ENCODE peak calls at places on chromosomes 4 and X, in eight cellular contexts. K is AG09309, S is heart right ventricle, O is Caco-2, P is ovary, J is choroid plexus epithelial cell, Q is tibial nerve, G is astrocyte of the spinal cord. V is an unnamed sample.

GRCh38 chrX:69046996-69047490 is 118.2 kb downstream of the PJA1 start:
- DNase-seq in K (no peak), S (no peak), O (no peak), P (no peak), J (no peak), Q (no peak), G (no peak), V (no peak)

GRCh38 chrX:135463937-135464336 is 42.2 kb downstream of the SMIM10L2A start:
- DNase-seq in K (no peak), S (no peak), O (no peak), P (no peak), J (peak; percentile 28), Q (no peak), G (no peak), V (peak; percentile 12)

GRCh38 chr4:18917689-18918088 is 896.1 kb upstream of the LCORL start:
- DNase-seq in K (no peak), S (no peak), O (no peak), P (no peak), J (peak; percentile 61), Q (no peak), G (peak; percentile 22), V (peak; percentile 7)

GRCh38 chr4:76420311-76420710 is 630 bp downstream of the CCDC158 start:
- DNase-seq in K (no peak), S (no peak), O (no peak), P (no peak), J (no peak), Q (no peak), G (no peak), V (no peak)

GRCh38 chr4:36872679-36873078 is 371.9 kb upstream of the NWD2 start:
- DNase-seq in K (no peak), S (no peak), O (no peak), P (no peak), J (no peak), Q (no peak), G (no peak), V (no peak)

GRCh38 chrX:23673108-23673507 is 5.8 kb downstream of the PRDX4 start:
- DNase-seq in K (no peak), S (no peak), O (no peak), P (no peak), J (peak; percentile 7), Q (no peak), G (no peak), V (no peak)

GRCh38 chr4:147447820-147448219 is 33.1 kb upstream of the EDNRA start:
- DNase-seq in K (no peak), S (no peak), O (no peak), P (no peak), J (peak; percentile 13), Q (no peak), G (peak; percentile 41), V (no peak)

GRCh38 chr4:145619639-145619996 is 433 bp downstream of the MMAA start:
- DNase-seq in K (peak; percentile 5), S (peak; percentile 21), O (no peak), P (peak; percentile 47), J (peak; percentile 50), Q (no peak), G (no peak), V (peak; percentile 63)

GRCh38 chr4:92885632-92886031 is 581.9 kb downstream of the GRID2 start:
- DNase-seq in K (no peak), S (no peak), O (no peak), P (no peak), J (no peak), Q (no peak), G (no peak), V (no peak)

GRCh38 chr4:186204103-186204559 is 12.8 kb downstream of the CYP4V2 start:
- DNase-seq in K (no peak), S (no peak), O (peak; percentile 85), P (no peak), J (peak; percentile 74), Q (no peak), G (no peak), V (peak; percentile 84)

GRCh38 chr4:8185280-8185679 is 13.8 kb upstream of the SH3TC1 start:
- DNase-seq in K (peak; percentile 80), S (no peak), O (no peak), P (no peak), J (peak; percentile 98), Q (peak; percentile 64), G (peak; percentile 93), V (peak; percentile 64)

GRCh38 chrX:85244411-85245210 is 820 bp downstream of the ZNF711 start:
- DNase-seq in K (no peak), S (no peak), O (peak; percentile 26), P (peak; percentile 27), J (peak; percentile 39), Q (no peak), G (peak; percentile 29), V (no peak)

GRCh38 chrX:34559325-34559724 is 97.8 kb downstream of the TMEM47 start:
- DNase-seq in K (no peak), S (no peak), O (no peak), P (no peak), J (peak; percentile 50), Q (no peak), G (peak; percentile 7), V (no peak)

GRCh38 chr4:154560824-154561231 is 2.0 kb upstream of the FGB start:
- DNase-seq in K (peak; percentile 17), S (no peak), O (no peak), P (no peak), J (peak; percentile 88), Q (no peak), G (peak; percentile 53), V (peak; percentile 28)

GRCh38 chrX:93985621-93986020 is 311.6 kb downstream of the FAM133A start:
- DNase-seq in K (no peak), S (no peak), O (no peak), P (no peak), J (no peak), Q (no peak), G (no peak), V (peak; percentile 0)

GRCh38 chr4:105631818-105632400 is 76.6 kb downstream of the INTS12 start:
- DNase-seq in K (no peak), S (no peak), O (no peak), P (no peak), J (no peak), Q (no peak), G (no peak), V (no peak)

GRCh38 chr4:79842162-79842561 is 230.9 kb downstream of the ANTXR2 start:
- DNase-seq in K (no peak), S (no peak), O (no peak), P (no peak), J (no peak), Q (no peak), G (no peak), V (no peak)

GRCh38 chr4:112061418-112061817 is 83.8 kb upstream of the FAM241A start:
- DNase-seq in K (no peak), S (no peak), O (no peak), P (no peak), J (no peak), Q (no peak), G (no peak), V (no peak)

GRCh38 chr4:65917486-65917885 is 247.2 kb upstream of the EPHA5 start:
- DNase-seq in K (peak; percentile 7), S (no peak), O (no peak), P (no peak), J (peak; percentile 54), Q (no peak), G (peak; percentile 64), V (no peak)

GRCh38 chr4:88533088-88533790 is 9.7 kb upstream of the PYURF start:
- DNase-seq in K (peak; percentile 39), S (no peak), O (no peak), P (no peak), J (peak; percentile 39), Q (no peak), G (peak; percentile 60), V (peak; percentile 55)

GRCh38 chr4:84482564-84483563 is 16.2 kb downstream of the NKX6-1 start:
- DNase-seq in K (no peak), S (no peak), O (no peak), P (no peak), J (peak; percentile 52), Q (no peak), G (no peak), V (no peak)

GRCh38 chr4:13276357-13276756 is 207.8 kb downstream of the RAB28 start:
- DNase-seq in K (no peak), S (no peak), O (no peak), P (no peak), J (no peak), Q (no peak), G (no peak), V (no peak)

GRCh38 chrX:136797787-136798186 is 17.1 kb upstream of the ARHGEF6 start:
- DNase-seq in K (no peak), S (no peak), O (no peak), P (no peak), J (no peak), Q (no peak), G (no peak), V (no peak)

DNA sequence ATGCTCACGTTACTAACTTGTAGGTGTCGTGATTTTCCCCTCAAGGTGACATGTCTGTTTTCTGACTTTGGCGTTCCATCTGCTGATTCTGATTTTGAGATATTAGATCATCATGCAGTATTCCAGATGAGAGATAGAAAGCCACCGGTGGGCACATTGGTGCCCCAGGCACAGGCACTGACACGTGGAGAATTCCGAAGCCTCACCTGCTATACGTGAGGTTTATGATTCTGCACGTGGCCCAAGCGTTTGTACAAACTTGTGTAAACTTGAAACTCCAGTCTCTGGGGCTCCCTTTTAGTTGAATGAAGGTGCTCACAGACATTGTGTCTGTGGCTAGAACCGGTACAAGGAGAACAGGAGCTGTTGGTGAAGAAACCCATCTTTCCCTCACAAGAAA is 81.1 kb downstream of the TENM3 start:
- DNase-seq in K (no peak), S (no peak), O (no peak), P (no peak), J (no peak), Q (no peak), G (no peak), V (no peak)
- TF ChIP-seq CTCF in K (no peak), S (no peak), O (no peak), P (no peak), J (no peak), Q (no peak), G (no peak), V (no peak)

GRCh38 chr4:174096456-174096855 is 187.0 kb downstream of the FBXO8 start:
- DNase-seq in K (no peak), S (no peak), O (no peak), P (no peak), J (no peak), Q (no peak), G (no peak), V (no peak)
- H3K4me3 ChIP-seq in K (no peak overlapping the region), S (no peak overlapping the region), O (no peak overlapping the region), P (no peak overlapping the region), J (no peak overlapping the region), Q (no peak overlapping the region), G (no peak overlapping the region), V (no peak overlapping the region)

GRCh38 chr4:776743-777441 is 49.0 kb downstream of the CPLX1 start:
- DNase-seq in K (no peak), S (no peak), O (no peak), P (no peak), J (no peak), Q (no peak), G (no peak), V (no peak)
- TF ChIP-seq CTCF in K (no peak), S (no peak), O (no peak), P (no peak), J (no peak), Q (no peak), G (no peak), V (no peak)

DNA sequence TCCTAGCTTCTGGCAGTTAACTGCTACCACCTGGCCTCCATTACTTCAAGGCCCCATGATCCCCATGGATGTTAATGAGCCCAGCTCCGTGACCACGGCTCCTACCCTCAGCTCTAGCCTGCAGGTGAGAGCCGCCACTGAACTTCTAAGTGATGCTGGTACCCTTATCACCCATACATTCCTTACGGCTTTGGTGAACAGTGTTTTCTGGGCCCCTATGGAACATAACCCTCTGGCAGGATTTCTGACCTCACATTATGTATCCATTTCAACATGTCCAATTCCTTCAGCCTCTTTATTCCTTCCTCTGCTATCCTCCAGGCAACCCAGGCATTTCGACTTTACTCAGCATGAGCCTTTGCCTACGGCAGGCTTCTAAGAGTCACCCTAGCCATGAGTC is 24.6 kb downstream of the PAGE4 start:
- DNase-seq in K (no peak), S (no peak), O (no peak), P (no peak), J (no peak), Q (no peak), G (no peak), V (no peak)
- H3K4me3 ChIP-seq in K (no peak overlapping the region), S (no peak overlapping the region), O (no peak overlapping the region), P (no peak overlapping the region), J (no peak overlapping the region), Q (no peak overlapping the region), G (no peak overlapping the region), V (no peak overlapping the region)

V was measured in fibroblast of villous mesenchyme.